ENCODE peak calls at places on chromosome 13, in nine cellular contexts. E is fibroblast of the aortic adventitia, V is H1, Z is H9, F is astrocyte of the cerebellum, I is GM12864, T is neural progenitor cell, M is cardiac fibroblast, X is fibroblast of lung. B is an unnamed sample.

GRCh38 chr13:105410602-105411001 is 1124.9 kb downstream of the EFNB2 start:
- DNase-seq in E (peak; percentile 1), V (peak; percentile 92), Z (peak; percentile 71), F (no peak), I (no peak), T (peak; percentile 77), M (peak; percentile 48), X (peak; percentile 34), B (no peak)

GRCh38 chr13:27076411-27076810 is 95.2 kb downstream of the USP12 start:
- DNase-seq in E (peak; percentile 81), V (no peak), Z (no peak), F (no peak), I (no peak), T (no peak), M (peak; percentile 77), X (peak; percentile 45), B (no peak)

GRCh38 chr13:89784161-89784809 is 1563.2 kb upstream of the MIR17HG start:
- DNase-seq in E (no peak), V (no peak), Z (no peak), F (no peak), I (no peak), T (no peak), M (no peak), X (no peak), B (peak; percentile 38)

GRCh38 chr13:99765869-99766268 is 205.7 kb downstream of the ZIC5 start:
- DNase-seq in E (no peak), V (no peak), Z (no peak), F (no peak), I (no peak), T (no peak), M (no peak), X (no peak), B (no peak)

GRCh38 chr13:28035146-28035782 is 46.8 kb upstream of the URAD start:
- DNase-seq in E (no peak), V (no peak), Z (no peak), F (no peak), I (no peak), T (no peak), M (no peak), X (no peak), B (no peak)

GRCh38 chr13:41639955-41640780 is 182.8 kb downstream of the RGCC start:
- DNase-seq in E (peak; percentile 22), V (no peak), Z (no peak), F (no peak), I (no peak), T (no peak), M (peak; percentile 59), X (peak; percentile 36), B (no peak)

GRCh38 chr13:44040070-44040753 is 160.5 kb downstream of the LACC1 start:
- DNase-seq in E (peak; percentile 68), V (no peak), Z (no peak), F (no peak), I (no peak), T (no peak), M (peak; percentile 46), X (peak; percentile 75), B (no peak)

GRCh38 chr13:37870895-37871550 is 1.5 kb upstream of the TRPC4 start:
- DNase-seq in E (peak; percentile 69), V (peak; percentile 46), Z (peak; percentile 50), F (peak; percentile 68), I (no peak), T (peak; percentile 61), M (peak; percentile 74), X (peak; percentile 82), B (no peak)

GRCh38 chr13:19618925-19619324 is 14.5 kb upstream of the MPHOSPH8 start:
- DNase-seq in E (peak; percentile 51), V (peak; percentile 46), Z (peak; percentile 33), F (no peak), I (no peak), T (peak; percentile 36), M (peak; percentile 54), X (peak; percentile 54), B (no peak)

GRCh38 chr13:89150362-89150761 is 1479.2 kb downstream of the SLITRK5 start:
- DNase-seq in E (peak; percentile 64), V (no peak), Z (no peak), F (peak; percentile 13), I (no peak), T (no peak), M (peak; percentile 46), X (peak; percentile 77), B (no peak)

GRCh38 chr13:74129500-74130144 is 4.6 kb downstream of the KLF12 start:
- DNase-seq in E (peak; percentile 18), V (no peak), Z (no peak), F (no peak), I (no peak), T (no peak), M (no peak), X (peak; percentile 67), B (no peak)

DNA sequence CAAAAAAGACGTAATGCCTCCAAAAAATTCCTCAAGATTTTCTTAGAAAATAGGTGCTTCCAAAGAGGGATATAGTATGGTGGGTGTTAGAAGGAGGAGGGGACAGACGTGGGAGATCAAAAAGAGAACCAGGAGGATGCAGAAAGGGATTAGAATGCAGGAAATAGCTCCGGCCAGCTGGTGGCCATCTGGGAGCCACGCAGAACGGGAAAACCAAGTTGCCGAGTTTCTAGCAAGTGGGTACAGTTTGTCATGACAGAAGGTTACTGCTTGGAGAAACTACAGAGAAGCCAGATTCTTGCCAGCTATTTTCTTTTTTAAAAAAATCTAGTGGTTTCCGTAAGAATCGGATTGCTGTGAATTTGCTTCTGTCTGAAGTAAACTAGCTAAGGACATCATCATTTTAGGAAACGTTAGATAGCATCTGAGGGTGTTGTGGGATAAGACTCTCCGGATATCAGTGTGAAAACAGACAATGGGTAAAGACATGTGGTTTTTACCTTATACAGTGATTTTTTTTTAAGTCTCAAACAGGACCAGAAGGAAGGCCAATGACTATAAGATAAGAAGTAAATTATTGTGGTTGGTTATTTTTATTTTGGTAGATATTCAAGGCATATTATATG is 104.9 kb downstream of the HSPH1 start:
- DNase-seq in E (peak; percentile 25), V (no peak), Z (no peak), F (no peak), I (no peak), T (no peak), M (peak; percentile 46), X (peak; percentile 47), B (no peak)
- TF ChIP-seq CTCF in E (peak; percentile 13), V (no peak), Z (peak; percentile 20), F (no peak), I (no peak), T (no peak), M (peak; percentile 24), X (peak; percentile 10), B (no peak)

GRCh38 chr13:113759525-113760137 is 605 bp downstream of the TMEM255B start:
- DNase-seq in E (peak; percentile 16), V (no peak), Z (no peak), F (no peak), I (no peak), T (peak; percentile 58), M (peak; percentile 30), X (peak; percentile 26), B (peak; percentile 30)

GRCh38 chr13:113761136-113761535 is 2.1 kb downstream of the TMEM255B start:
- DNase-seq in E (no peak), V (no peak), Z (no peak), F (no peak), I (no peak), T (no peak), M (no peak), X (no peak), B (peak; percentile 10)

GRCh38 chr13:113756441-113757097 is 2.5 kb upstream of the TMEM255B start:
- DNase-seq in E (no peak), V (no peak), Z (no peak), F (no peak), I (no peak), T (no peak), M (no peak), X (no peak), B (peak; percentile 37)

GRCh38 chr13:113762075-113762474 is 3.0 kb downstream of the TMEM255B start:
- DNase-seq in E (no peak), V (no peak), Z (no peak), F (no peak), I (no peak), T (no peak), M (no peak), X (no peak), B (no peak)

GRCh38 chr13:113758651-113759524 is at the start of gene TMEM255B:
- DNase-seq in E (peak; percentile 39), V (peak; percentile 89), Z (peak; percentile 89), F (no peak), I (no peak), T (peak; percentile 91), M (peak; percentile 72), X (peak; percentile 62), B (peak; percentile 88)
- TF ChIP-seq CTCF in E (peak; percentile 7), V (peak; percentile 18), Z (peak; percentile 60), F (peak; percentile 14), I (peak; percentile 14), T (peak; percentile 51), M (no peak), X (no peak), B (peak; percentile 51)

GRCh38 chr13:111153279-111153976 is 38.3 kb downstream of the ARHGEF7 start:
- DNase-seq in E (peak; percentile 85), V (peak; percentile 99), Z (peak; percentile 95), F (peak; percentile 76), I (no peak), T (peak; percentile 96), M (peak; percentile 94), X (peak; percentile 90), B (peak; percentile 91)
- TF ChIP-seq CTCF in E (peak; percentile 3), V (peak; percentile 18), Z (peak; percentile 33), F (peak; percentile 31), I (peak; percentile 9), T (peak; percentile 39), M (no peak), X (peak; percentile 34), B (peak; percentile 33)

GRCh38 chr13:35160921-35161320 is 218.9 kb downstream of the NBEA start:
- DNase-seq in E (no peak), V (no peak), Z (no peak), F (no peak), I (no peak), T (no peak), M (no peak), X (no peak), B (no peak)

GRCh38 chr13:35159041-35159440 is 217.0 kb downstream of the NBEA start:
- DNase-seq in E (no peak), V (no peak), Z (no peak), F (no peak), I (no peak), T (no peak), M (no peak), X (no peak), B (no peak)

GRCh38 chr13:35162420-35162819 is 220.3 kb downstream of the NBEA start:
- DNase-seq in E (no peak), V (no peak), Z (no peak), F (no peak), I (no peak), T (no peak), M (no peak), X (no peak), B (no peak)

DNA sequence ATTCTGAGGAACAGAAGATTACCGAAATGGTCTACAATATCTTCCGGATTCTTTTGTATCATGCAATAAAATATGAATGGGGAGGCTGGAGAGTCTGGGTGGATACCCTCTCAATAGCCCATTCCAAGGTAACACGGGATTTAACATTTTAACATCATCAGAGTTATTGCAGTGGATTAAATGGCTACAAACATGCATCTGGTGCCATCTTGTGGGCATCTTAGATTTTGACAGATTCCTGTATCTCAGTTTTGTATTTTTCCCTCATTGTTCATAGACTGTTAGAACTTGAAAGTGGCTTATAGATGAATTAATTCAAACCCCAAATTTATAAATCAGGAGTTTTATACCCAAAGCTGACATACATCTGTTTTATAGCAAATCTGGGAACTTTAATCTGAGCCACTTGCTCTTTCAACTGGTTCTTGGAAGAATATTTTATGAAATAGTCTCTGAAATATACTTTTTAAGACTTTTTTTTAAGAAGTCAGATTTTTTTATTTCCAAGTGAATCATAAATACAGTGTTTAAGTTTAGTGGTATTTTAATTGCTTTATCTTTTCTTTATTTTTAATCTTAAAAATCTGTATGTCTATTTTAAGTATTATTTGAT is 215.2 kb downstream of the NBEA start:
- DNase-seq in E (peak; percentile 79), V (no peak), Z (no peak), F (peak; percentile 53), I (peak; percentile 29), T (peak; percentile 55), M (peak; percentile 74), X (peak; percentile 72), B (no peak)
- TF ChIP-seq CTCF in E (peak; percentile 63), V (peak; percentile 61), Z (peak; percentile 82), F (peak; percentile 55), I (peak; percentile 52), T (peak; percentile 83), M (peak; percentile 60), X (peak; percentile 69), B (peak; percentile 75)